ENCODE peak calls at places on chromosomes 3 and 15, in five cellular contexts. One of them, this sample, is unnamed.

GRCh38 chr3:105322570-105323273 is 44.0 kb upstream of the ALCAM start:
- DNase-seq in mucosa of gallbladder: no peak
- DNase-seq in brain microvascular endothelial cell: no peak
- DNase-seq in AG10803: no peak
- DNase-seq in substantia nigra: no peak
- DNase-seq in this sample: no peak

GRCh38 chr15:44215594-44215993 is 20.5 kb upstream of the FRMD5 start:
- DNase-seq in mucosa of gallbladder: no peak
- DNase-seq in brain microvascular endothelial cell: peak
- DNase-seq in AG10803: peak
- DNase-seq in substantia nigra: no peak
- DNase-seq in this sample: no peak

GRCh38 chr15:39535466-39535865 is 45.4 kb upstream of the THBS1 start:
- DNase-seq in mucosa of gallbladder: no peak
- DNase-seq in brain microvascular endothelial cell: no peak
- DNase-seq in AG10803: no peak
- DNase-seq in substantia nigra: no peak
- DNase-seq in this sample: no peak

GRCh38 chr3:133662256-133662773 is 574 bp upstream of the TOPBP1 start:
- DNase-seq in mucosa of gallbladder: no peak
- DNase-seq in brain microvascular endothelial cell: peak
- DNase-seq in AG10803: peak
- DNase-seq in substantia nigra: no peak
- DNase-seq in this sample: peak

GRCh38 chr3:157452097-157452496 is 15.4 kb downstream of the PTX3 start:
- DNase-seq in mucosa of gallbladder: no peak
- DNase-seq in brain microvascular endothelial cell: no peak
- DNase-seq in AG10803: no peak
- DNase-seq in substantia nigra: no peak
- DNase-seq in this sample: no peak

GRCh38 chr3:62615258-62615840 is 242.0 kb upstream of the FEZF2 start:
- DNase-seq in mucosa of gallbladder: no peak
- DNase-seq in brain microvascular endothelial cell: no peak
- DNase-seq in AG10803: no peak
- DNase-seq in substantia nigra: no peak
- DNase-seq in this sample: no peak

GRCh38 chr3:73624363-73625123 is at the start of gene PDZRN3:
- DNase-seq in mucosa of gallbladder: peak
- DNase-seq in brain microvascular endothelial cell: peak
- DNase-seq in AG10803: peak
- DNase-seq in substantia nigra: peak
- DNase-seq in this sample: peak

GRCh38 chr3:134796313-134797079 is 1.4 kb downstream of the EPHB1 start:
- DNase-seq in mucosa of gallbladder: no peak
- DNase-seq in brain microvascular endothelial cell: no peak
- DNase-seq in AG10803: peak
- DNase-seq in substantia nigra: peak
- DNase-seq in this sample: peak

GRCh38 chr15:85533949-85534543 is 153.6 kb downstream of the AKAP13 start:
- DNase-seq in mucosa of gallbladder: no peak
- DNase-seq in brain microvascular endothelial cell: no peak
- DNase-seq in AG10803: no peak
- DNase-seq in substantia nigra: no peak
- DNase-seq in this sample: no peak